ENCODE peak calls at places on chromosomes 5 and 9, in four cellular contexts. L is H9, S is IMR-90, N is mesenchymal stem cell. Y is an unnamed sample. For H3K9me3, the result is how much of the 10 kb centered on the place peaks cover.

GRCh38 chr9:69678843-69679538 is 6.8 kb upstream of the APBA1 start:
- DNase-seq in S (no peak), N (peak), L (no peak), Y (peak)

GRCh38 chr9:76810377-76810957 is 46.2 kb downstream of the PCA3 start:
- DNase-seq in S (peak), L (peak), N (peak), Y (peak)

GRCh38 chr9:135526730-135527571 is 5.7 kb downstream of the LCN1 start:
- DNase-seq in N (no peak), L (peak), S (no peak), Y (no peak)

GRCh38 chr5:79829260-79829659 is 139.6 kb downstream of the CMYA5 start:
- DNase-seq in N (peak), L (peak), S (no peak), Y (peak)

GRCh38 chr5:33832904-33833575 is 58.8 kb downstream of the ADAMTS12 start:
- DNase-seq in N (peak), S (peak), L (no peak), Y (no peak)

GRCh38 chr5:15674716-15675115 is 174.7 kb downstream of the FBXL7 start:
- DNase-seq in S (no peak), L (no peak), N (no peak), Y (no peak)

GRCh38 chr9:127835930-127836586 is 18.4 kb downstream of the ENG start:
- DNase-seq in L (no peak), N (peak), S (peak), Y (peak)

GRCh38 chr9:103658156-103658555 is 436.0 kb upstream of the SMC2 start:
- DNase-seq in S (no peak), N (no peak), L (no peak), Y (no peak)

GRCh38 chr9:76876098-76876497 is 29.8 kb downstream of the PRUNE2 start:
- DNase-seq in S (peak), L (no peak), N (no peak), Y (no peak)

GRCh38 chr5:126516133-126516532 is 78.9 kb downstream of the ALDH7A1 start:
- DNase-seq in L (no peak), S (peak), N (no peak), Y (peak)

GRCh38 chr5:166251786-166252185 is 2039.7 kb upstream of the WWC1 start:
- DNase-seq in N (no peak), S (no peak), L (no peak), Y (no peak)

GRCh38 chr5:166262395-166262794 is 2029.0 kb upstream of the WWC1 start:
- DNase-seq in S (no peak), N (no peak), L (no peak), Y (no peak)

DNA sequence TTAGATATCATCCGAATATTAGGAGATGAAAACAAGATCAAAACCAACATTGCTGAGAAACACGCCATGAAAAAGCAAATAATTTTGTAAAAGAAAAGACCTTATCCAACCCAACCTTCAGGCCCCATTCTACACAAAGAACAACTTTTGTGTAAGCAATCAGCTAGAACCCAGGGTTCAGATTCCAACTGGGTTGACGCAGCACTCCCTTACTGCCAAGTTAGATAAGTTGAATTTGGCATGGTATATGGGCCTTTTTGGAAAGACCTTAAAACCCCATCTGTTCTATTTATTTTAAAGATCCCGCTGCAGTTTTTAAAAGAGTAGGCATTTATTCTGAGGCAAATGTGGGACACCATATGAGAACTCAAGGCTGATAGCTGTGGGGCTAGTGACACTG is 2033.8 kb upstream of the WWC1 start:
- DNase-seq in N (no peak), S (no peak), L (no peak), Y (no peak)
- H3K9me3 ChIP-seq in N (under half), S (under half), L (under half), Y (under half)

DNA sequence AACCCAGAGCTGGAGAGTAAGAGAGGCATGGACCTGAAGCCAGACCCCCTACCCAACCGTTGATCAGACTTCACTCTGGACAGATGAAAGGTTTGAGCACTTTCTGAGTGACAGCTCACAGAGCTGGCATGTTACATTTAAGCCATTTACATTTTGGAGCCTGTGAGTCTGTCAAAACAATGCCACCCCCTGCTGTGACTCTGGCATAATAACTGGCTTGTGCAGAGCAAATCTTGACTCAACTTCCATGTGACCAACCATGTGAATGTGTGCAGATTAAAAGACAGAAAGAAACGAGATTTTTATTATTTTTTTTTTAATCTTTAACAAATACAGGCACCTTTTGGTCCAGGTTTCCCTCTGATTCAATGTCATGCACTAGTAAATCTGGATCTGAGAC is 48.5 kb downstream of the MFAP3 start:
- DNase-seq in L (no peak), S (no peak), N (no peak), Y (no peak)
- H3K9ac ChIP-seq in L (no peak), S (no peak), N (no peak), Y (no peak)

GRCh38 chr9:81069923-81070322 is 619.4 kb downstream of the TLE1 start:
- DNase-seq in S (peak), L (no peak), N (no peak), Y (no peak)
- H4K8ac ChIP-seq in S (no peak), L (no peak), N (no peak), Y (no peak)

DNA sequence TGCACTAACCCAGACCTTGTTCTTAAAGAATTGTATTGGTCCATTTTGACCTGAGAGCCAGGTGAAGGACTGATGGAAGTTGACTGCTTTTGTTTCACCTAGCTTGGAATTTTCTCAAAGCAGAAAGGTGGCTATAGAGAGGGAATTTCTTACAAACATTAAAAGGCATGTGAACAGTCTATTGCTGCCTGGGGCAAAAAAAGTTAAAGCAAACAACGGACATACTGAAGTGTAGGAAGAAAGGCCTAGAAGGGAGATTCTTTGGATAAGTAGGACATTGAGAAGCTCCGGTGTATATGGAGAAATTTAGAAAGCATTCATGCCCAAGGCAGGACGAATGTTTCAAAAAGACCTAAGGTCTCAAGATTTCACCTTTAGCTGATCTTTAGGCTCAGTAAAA is 11.7 kb downstream of the CATSPER3 start:
- DNase-seq in S (no peak), L (no peak), N (no peak), Y (peak)
- H3K9me3 ChIP-seq in S (under half), L (under half), N (half or more), Y (under half)

GRCh38 chr9:36101916-36102741 is 34.4 kb upstream of the GLIPR2 start:
- DNase-seq in N (peak), L (no peak), S (peak), Y (peak)
- H3K9ac ChIP-seq in N (peak), L (no peak), S (peak), Y (no peak)

GRCh38 chr5:178286226-178287090 is 53.9 kb upstream of the PHYKPL start:
- DNase-seq in N (no peak), L (no peak), S (no peak), Y (no peak)

GRCh38 chr5:178284996-178285395 is 52.4 kb upstream of the PHYKPL start:
- DNase-seq in N (no peak), L (no peak), S (no peak), Y (no peak)

GRCh38 chr5:178287091-178287790 is 54.6 kb upstream of the PHYKPL start:
- DNase-seq in L (no peak), N (no peak), S (no peak), Y (no peak)

GRCh38 chr5:178284095-178284675 is 51.6 kb upstream of the PHYKPL start:
- DNase-seq in S (peak), N (no peak), L (no peak), Y (no peak)

GRCh38 chr5:178285399-178286225 is 53.0 kb upstream of the PHYKPL start:
- DNase-seq in N (no peak), S (no peak), L (no peak), Y (no peak)
- H4K8ac ChIP-seq in N (no peak), S (no peak), L (no peak), Y (no peak)